ENCODE peak calls at places on chromosomes 1 and 21, in eight cellular contexts. K is adrenal gland, H is HCT116, W is A549, C is upper lobe of right lung, T is astrocyte, V is right lobe of liver, A is fibroblast of lung. F is an unnamed sample. For H3K4me1, the result is how much of the 10 kb centered on the place peaks cover.

GRCh38 chr21:14438204-14438603 is 55.3 kb upstream of the HSPA13 start:
- DNase-seq in W (no peak), A (no peak), T (no peak), C (no peak), K (no peak), V (no peak), H (no peak), F (no peak)

GRCh38 chr1:197486948-197487347 is 218.9 kb downstream of the CRB1 start:
- DNase-seq in C (no peak), H (no peak), A (peak), K (no peak), W (no peak), V (no peak), T (peak), F (no peak)

GRCh38 chr1:47675047-47675675 is 237.3 kb downstream of the FOXD2 start:
- DNase-seq in T (no peak), K (peak), W (no peak), A (no peak), V (peak), H (no peak), C (peak), F (no peak)

GRCh38 chr1:59645893-59646292 is 168.9 kb upstream of the HOOK1 start:
- DNase-seq in A (peak), V (no peak), K (no peak), H (no peak), T (peak), C (no peak), W (no peak), F (no peak)

GRCh38 chr1:152884506-152884905 is 6.4 kb downstream of the SMCP start:
- DNase-seq in W (no peak), V (no peak), C (no peak), H (no peak), T (no peak), A (no peak), K (no peak), F (no peak)

GRCh38 chr1:43541721-43542401 is 11.2 kb downstream of the PTPRF start:
- DNase-seq in V (peak), H (no peak), W (no peak), T (no peak), K (peak), A (peak), C (peak), F (no peak)

GRCh38 chr1:228222548-228222947 is 14.7 kb downstream of the OBSCN start:
- DNase-seq in K (no peak), W (no peak), H (no peak), T (no peak), A (no peak), C (no peak), V (no peak), F (no peak)

GRCh38 chr1:35014486-35014885 is 17.3 kb downstream of the ZMYM6 start:
- DNase-seq in A (no peak), V (no peak), C (no peak), H (no peak), W (no peak), T (no peak), K (no peak), F (no peak)

GRCh38 chr1:24481098-24481497 is 21.5 kb upstream of the RCAN3 start:
- DNase-seq in K (no peak), A (no peak), T (no peak), V (no peak), C (no peak), W (no peak), H (no peak), F (no peak)

GRCh38 chr1:228082975-228083870 is 715 bp downstream of the ARF1 start:
- DNase-seq in T (no peak), W (no peak), C (peak), H (no peak), A (peak), K (peak), V (peak), F (no peak)

GRCh38 chr1:180953791-180954721 is 41.4 kb downstream of the KIAA1614 start:
- DNase-seq in W (peak), H (no peak), A (peak), T (peak), V (peak), K (peak), C (peak), F (no peak)

GRCh38 chr1:112618721-112619517 is at the start of gene ST7L:
- DNase-seq in C (peak), H (peak), K (peak), V (peak), W (peak), A (peak), T (peak), F (peak)

GRCh38 chr1:156115514-156116374 is 1.2 kb downstream of the LMNA start:
- DNase-seq in W (no peak), C (peak), H (no peak), T (no peak), A (peak), K (peak), V (peak), F (peak)

GRCh38 chr1:12053752-12054548 is 9.2 kb upstream of the TNFRSF8 start:
- DNase-seq in T (no peak), V (no peak), C (no peak), W (no peak), K (no peak), A (no peak), H (no peak), F (no peak)

GRCh38 chr1:155134858-155135415 is 715 bp upstream of the SLC50A1 start:
- DNase-seq in V (peak), H (peak), T (peak), C (peak), K (peak), W (peak), A (peak), F (peak)

GRCh38 chr21:15005391-15005790 is 59.4 kb downstream of the NRIP1 start:
- DNase-seq in K (peak), A (peak), V (no peak), H (no peak), W (no peak), C (no peak), T (no peak), F (no peak)

GRCh38 chr1:11681071-11681771 is at the start of gene MAD2L2:
- DNase-seq in C (peak), H (peak), A (peak), V (peak), W (peak), T (peak), K (peak), F (peak)

GRCh38 chr1:209747580-209748262 is 8.1 kb upstream of the TRAF3IP3 start:
- DNase-seq in V (peak), A (peak), W (peak), C (peak), H (peak), T (peak), K (peak), F (peak)

GRCh38 chr1:155981266-155982088 is 3.1 kb upstream of the ARHGEF2 start:
- DNase-seq in A (peak), C (no peak), W (no peak), T (peak), H (no peak), K (no peak), V (no peak), F (peak)

GRCh38 chr1:175936736-175937135 is 193.3 kb upstream of the TNR start:
- DNase-seq in A (no peak), H (no peak), C (no peak), W (no peak), K (no peak), T (no peak), V (no peak), F (no peak)

GRCh38 chr1:201476670-201477344 is 7.8 kb upstream of the PHLDA3 start:
- DNase-seq in C (peak), T (no peak), H (no peak), V (no peak), W (no peak), A (no peak), K (no peak), F (peak)

GRCh38 chr1:184222561-184223157 is 164.2 kb upstream of the C1orf21 start:
- DNase-seq in C (no peak), T (no peak), A (peak), W (peak), K (peak), V (peak), H (peak), F (peak)

GRCh38 chr1:43779805-43780403 is 72.6 kb downstream of the ST3GAL3 start:
- DNase-seq in K (no peak), V (no peak), A (no peak), T (no peak), W (no peak), C (no peak), H (no peak), F (no peak)

GRCh38 chr1:10624256-10625050 is 149.7 kb downstream of the PEX14 start:
- DNase-seq in V (no peak), K (no peak), W (no peak), H (no peak), T (no peak), C (peak), A (no peak), F (no peak)

GRCh38 chr1:83129107-83129506 is 869.8 kb downstream of the TTLL7 start:
- DNase-seq in A (no peak), T (no peak), W (no peak), K (no peak), V (no peak), C (no peak), H (no peak), F (no peak)

GRCh38 chr21:33940846-33941245 is 25.2 kb upstream of the ATP5PO start:
- DNase-seq in T (peak), V (no peak), C (no peak), A (peak), H (no peak), W (no peak), K (no peak), F (no peak)

GRCh38 chr1:18900303-18900841 is 2.0 kb downstream of the ALDH4A1 start:
- DNase-seq in C (no peak), A (peak), T (no peak), W (no peak), K (no peak), H (no peak), V (peak), F (no peak)

GRCh38 chr1:201320168-201320842 is 37.0 kb downstream of the PKP1 start:
- DNase-seq in K (no peak), H (no peak), V (no peak), T (no peak), A (no peak), C (peak), W (no peak), F (no peak)

GRCh38 chr1:192805832-192806323 is 3.0 kb upstream of the RGS2 start:
- DNase-seq in A (peak), K (no peak), H (peak), W (peak), C (no peak), T (peak), V (no peak), F (peak)

GRCh38 chr1:33655496-33655895 is 183.1 kb downstream of the ZSCAN20 start:
- DNase-seq in H (no peak), C (no peak), V (no peak), W (no peak), A (no peak), K (no peak), T (no peak), F (no peak)

GRCh38 chr1:32920833-32921232 is 19.6 kb upstream of the TMEM54 start:
- DNase-seq in C (peak), K (peak), T (no peak), W (no peak), H (no peak), V (peak), A (no peak), F (no peak)

GRCh38 chr1:117702654-117703053 is 96.8 kb downstream of the TENT5C start:
- DNase-seq in T (no peak), V (no peak), A (no peak), W (no peak), H (no peak), K (no peak), C (no peak), F (no peak)

GRCh38 chr21:45546636-45547203 is 4.5 kb upstream of the SLC19A1 start:
- DNase-seq in A (no peak), C (no peak), T (no peak), W (no peak), V (peak), H (no peak), K (no peak), F (no peak)

GRCh38 chr1:32151319-32151787 is 28.1 kb upstream of the TXLNA start:
- DNase-seq in K (no peak), H (no peak), T (peak), A (peak), C (no peak), V (no peak), W (no peak), F (no peak)

GRCh38 chr1:5637171-5637570 is 355.1 kb downstream of the NPHP4 start:
- DNase-seq in W (peak), H (peak), C (no peak), V (peak), A (no peak), T (no peak), K (peak), F (peak)
- TF ChIP-seq CTCF in W (peak), H (peak), C (peak), V (peak), A (peak), T (no peak), K (peak), F (peak)

GRCh38 chr1:158189637-158190036 is 8.9 kb downstream of the CD1D start:
- DNase-seq in C (no peak), V (no peak), T (no peak), W (no peak), H (no peak), K (no peak), A (no peak), F (no peak)

GRCh38 chr1:158196461-158196860 is 15.8 kb downstream of the CD1D start:
- DNase-seq in V (no peak), T (no peak), A (no peak), K (no peak), W (no peak), C (no peak), H (no peak), F (no peak)

GRCh38 chr1:158188618-158189017 is 7.9 kb downstream of the CD1D start:
- DNase-seq in V (no peak), W (no peak), K (no peak), T (no peak), A (no peak), H (no peak), C (no peak), F (no peak)

GRCh38 chr1:158185770-158186705 is 5.3 kb downstream of the CD1D start:
- DNase-seq in T (no peak), W (no peak), K (no peak), C (no peak), V (no peak), A (no peak), H (no peak), F (no peak)

GRCh38 chr1:158191299-158191698 is 10.6 kb downstream of the CD1D start:
- DNase-seq in K (no peak), C (no peak), H (no peak), A (no peak), T (no peak), W (no peak), V (no peak), F (no peak)
- H3K27ac ChIP-seq in K (no peak), C (no peak), H (no peak), A (no peak), T (no peak), W (no peak), V (no peak), F (no peak)

DNA sequence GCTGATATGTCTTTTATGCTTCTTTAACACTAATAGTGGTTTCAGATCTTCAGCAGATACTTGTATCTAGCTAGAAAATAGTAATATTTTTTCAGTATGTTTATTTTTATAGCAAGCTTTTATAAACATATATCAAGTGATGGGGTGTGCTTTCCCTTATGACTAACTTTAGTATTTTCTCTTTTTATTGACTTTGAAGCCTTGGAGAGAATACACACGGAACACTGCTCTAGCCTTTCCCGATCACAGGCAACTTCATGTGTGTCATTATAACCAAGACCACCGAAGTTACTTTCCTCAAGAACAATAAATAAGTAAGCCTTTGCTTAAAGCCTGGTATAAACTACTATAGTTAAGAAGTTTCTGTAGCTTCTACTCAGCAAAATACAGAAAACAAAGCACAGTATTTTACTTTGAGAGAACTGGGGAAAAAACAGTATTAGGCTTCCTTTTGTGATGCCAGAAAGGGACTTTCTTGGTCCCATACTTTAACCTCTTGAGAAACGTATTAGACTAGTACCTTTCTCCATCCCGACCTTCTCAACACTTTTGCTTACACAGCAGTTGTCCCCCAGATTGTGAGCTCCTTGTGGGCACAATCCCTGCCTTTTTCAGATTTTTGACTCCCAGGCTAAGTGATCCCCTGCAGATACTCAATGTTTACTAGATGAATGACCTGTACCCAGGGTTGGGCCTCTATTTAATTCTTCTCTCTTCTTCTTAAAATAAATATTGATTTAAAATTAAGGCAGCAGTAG is 3.3 kb downstream of the ADSS2 start:
- DNase-seq in W (no peak), C (no peak), A (peak), K (no peak), T (no peak), H (no peak), V (no peak), F (no peak)
- H3K4me1 ChIP-seq in W (half or more), C (under half), A (under half), K (half or more), T (under half), H (under half), V (under half), F (under half)

GRCh38 chr21:35274923-35275322 is 225.8 kb upstream of the RUNX1 start:
- DNase-seq in H (no peak), C (no peak), V (no peak), W (no peak), A (no peak), K (no peak), T (no peak), F (no peak)
- TF ChIP-seq CTCF in H (no peak), C (no peak), V (no peak), W (no peak), A (no peak), K (no peak), T (no peak), F (no peak)

GRCh38 chr1:2277741-2278488 is 49.8 kb downstream of the SKI start:
- DNase-seq in H (no peak), V (no peak), W (no peak), A (no peak), K (no peak), C (peak), T (no peak), F (no peak)
- H3K27ac ChIP-seq in H (no peak), V (peak), W (no peak), A (peak), K (peak), C (peak), T (no peak), F (no peak)

GRCh38 chr1:9244501-9245229 is 10.1 kb downstream of the H6PD start:
- DNase-seq in T (no peak), V (no peak), C (peak), K (peak), W (no peak), A (no peak), H (no peak), F (no peak)
- H3K4me1 ChIP-seq in T (under half), V (under half), C (half or more), K (half or more), W (under half), A (under half), H (under half), F (under half)

GRCh38 chr1:235278233-235278914 is 49.6 kb downstream of the ARID4B start:
- DNase-seq in W (no peak), V (no peak), C (no peak), T (no peak), H (no peak), K (no peak), A (no peak), F (no peak)
- TF ChIP-seq CTCF in W (no peak), V (no peak), C (no peak), T (no peak), H (no peak), K (no peak), A (no peak), F (no peak)

GRCh38 chr1:65393345-65393744 is 27.1 kb upstream of the LEPR start:
- DNase-seq in H (no peak), V (no peak), K (no peak), A (peak), T (peak), W (no peak), C (no peak), F (peak)

GRCh38 chr1:65393928-65394327 is 26.5 kb upstream of the LEPR start:
- DNase-seq in C (no peak), W (no peak), A (no peak), T (no peak), K (no peak), V (no peak), H (no peak), F (no peak)

GRCh38 chr1:65399003-65399402 is 21.5 kb upstream of the LEPR start:
- DNase-seq in H (no peak), V (no peak), W (no peak), C (no peak), K (no peak), A (no peak), T (no peak), F (no peak)

GRCh38 chr1:65398083-65398482 is 22.4 kb upstream of the LEPR start:
- DNase-seq in K (no peak), V (no peak), C (no peak), W (no peak), T (no peak), H (no peak), A (no peak), F (no peak)

GRCh38 chr1:65395887-65396612 is 24.4 kb upstream of the LEPR start:
- DNase-seq in C (no peak), K (no peak), H (no peak), W (no peak), T (peak), V (no peak), A (no peak), F (no peak)
- H3K27ac ChIP-seq in C (no peak), K (no peak), H (no peak), W (no peak), T (no peak), V (no peak), A (no peak), F (no peak)

GRCh38 chr1:214709241-214709640 is 106.2 kb downstream of the CENPF start:
- DNase-seq in W (no peak), H (no peak), K (no peak), V (no peak), A (no peak), T (no peak), C (no peak), F (no peak)

GRCh38 chr1:214702561-214702960 is 99.6 kb downstream of the CENPF start:
- DNase-seq in H (no peak), W (no peak), T (peak), A (no peak), K (no peak), V (no peak), C (no peak), F (no peak)

GRCh38 chr1:214707306-214708087 is 104.5 kb downstream of the CENPF start:
- DNase-seq in H (no peak), C (no peak), V (no peak), W (no peak), K (no peak), T (peak), A (peak), F (no peak)

GRCh38 chr1:214712737-214713136 is 109.7 kb downstream of the CENPF start:
- DNase-seq in A (no peak), V (no peak), H (no peak), C (no peak), W (no peak), K (no peak), T (no peak), F (no peak)

GRCh38 chr1:214708321-214708960 is 105.4 kb downstream of the CENPF start:
- DNase-seq in W (no peak), A (peak), C (no peak), H (no peak), T (no peak), K (no peak), V (no peak), F (no peak)
- H3K4me1 ChIP-seq in W (under half), A (under half), C (under half), H (under half), T (under half), K (under half), V (under half), F (under half)